ENCODE peak calls at places on chromosomes 13 and 19, in four cellular contexts. B, O, Q and A are unnamed samples.

GRCh38 chr19:18469245-18470107 is 31.5 kb upstream of the ISYNA1 start:
- DNase-seq in B (no peak), O (peak; percentile 82), Q (no peak), A (peak; percentile 65)

GRCh38 chr19:30841934-30842333 is 469.8 kb downstream of the ZNF536 start:
- DNase-seq in B (no peak), O (no peak), Q (no peak), A (no peak)

GRCh38 chr13:110107568-110108347 is 199.2 kb downstream of the COL4A1 start:
- DNase-seq in B (no peak), O (peak; percentile 61), Q (no peak), A (no peak)

GRCh38 chr13:73809561-73809960 is 324.6 kb downstream of the KLF12 start:
- DNase-seq in B (no peak), O (no peak), Q (peak; percentile 71), A (no peak)

GRCh38 chr19:52099497-52100138 is 4.1 kb upstream of the ZNF841 start:
- DNase-seq in B (no peak), O (no peak), Q (peak; percentile 68), A (no peak)

GRCh38 chr19:15252398-15253018 is 20.3 kb upstream of the EPHX3 start:
- DNase-seq in B (no peak), O (peak; percentile 55), Q (no peak), A (no peak)

GRCh38 chr13:95643814-95644598 is 500 bp downstream of the DZIP1 start:
- DNase-seq in B (no peak), O (peak; percentile 77), Q (no peak), A (no peak)

GRCh38 chr19:55913643-55914268 is 18.4 kb downstream of the NLRP13 start:
- DNase-seq in B (no peak), O (no peak), Q (no peak), A (no peak)

GRCh38 chr19:56637976-56638555 is 4.9 kb upstream of the SMIM17 start:
- DNase-seq in B (peak; percentile 70), O (peak; percentile 95), Q (peak; percentile 49), A (peak; percentile 54)

GRCh38 chr13:89115307-89115706 is 1444.1 kb downstream of the SLITRK5 start:
- DNase-seq in B (no peak), O (peak; percentile 2), Q (no peak), A (no peak)
- TF ChIP-seq CTCF in B (no peak), O (peak; percentile 47), Q (peak; percentile 6), A (no peak)

GRCh38 chr19:8377598-8377997 is 12.6 kb upstream of the RAB11B start:
- DNase-seq in B (no peak), O (no peak), Q (no peak), A (no peak)

GRCh38 chr19:8370176-8371010 is 6.4 kb downstream of the ANGPTL4 start:
- DNase-seq in B (no peak), O (no peak), Q (no peak), A (no peak)

GRCh38 chr19:8371011-8371804 is 7.3 kb downstream of the ANGPTL4 start:
- DNase-seq in B (no peak), O (no peak), Q (no peak), A (no peak)

GRCh38 chr19:8373867-8374813 is 10.2 kb downstream of the ANGPTL4 start:
- DNase-seq in B (peak; percentile 84), O (no peak), Q (no peak), A (no peak)
- TF ChIP-seq CTCF in B (no peak), O (no peak), Q (no peak), A (no peak)

GRCh38 chr13:100848304-100848703 is 173.7 kb upstream of the TMTC4 start:
- DNase-seq in B (no peak), O (peak; percentile 16), Q (no peak), A (no peak)
- TF ChIP-seq CTCF in B (no peak), O (peak; percentile 36), Q (no peak), A (no peak)

GRCh38 chr19:10389863-10390262 is 9.5 kb upstream of the TYK2 start:
- DNase-seq in B (no peak), O (peak; percentile 37), Q (no peak), A (no peak)
- TF ChIP-seq CTCF in B (no peak), O (peak; percentile 38), Q (peak; percentile 21), A (no peak)

DNA sequence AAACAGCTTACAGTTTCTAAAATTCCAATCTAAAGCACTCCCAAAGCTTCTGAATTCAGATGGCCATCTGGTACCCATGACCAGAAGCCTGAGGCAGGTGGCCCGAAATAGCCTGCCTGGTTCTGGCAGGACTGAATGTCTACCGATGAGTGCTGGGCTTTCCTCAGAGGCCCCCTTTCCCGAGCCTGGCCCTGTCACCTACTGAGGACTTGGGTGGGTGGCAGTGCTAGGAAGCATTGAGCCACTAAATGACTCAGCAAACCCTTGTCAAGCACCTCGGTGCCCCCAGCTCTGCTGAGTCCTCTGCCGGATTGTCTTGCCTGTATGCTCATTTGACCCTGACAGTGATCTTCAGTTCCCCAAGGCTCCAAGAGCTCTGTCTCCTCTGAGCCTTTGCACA is 17.8 kb downstream of the PPP1R37 start:
- DNase-seq in B (no peak), O (no peak), Q (no peak), A (no peak)
- TF ChIP-seq CTCF in B (no peak), O (no peak), Q (no peak), A (no peak)